ENCODE peak calls at places on chromosomes 1 and 21, in nine cellular contexts. T is CD4-positive, alpha-beta T cell; L is ELF-1; K is activated T-helper 1 cell treated with anti-CD3 and anti-CD28 coated beads, Interleukin-2, amount 50 U/mL, for 16 hours; J is neural crest cell; Y is stimulated activated CD4-positive, alpha-beta T cell treated with anti-CD3 and anti-CD28 coated beads, TNF-alpha, amount 100 ng/mL, for 48 hours; V is OCI-M1; D is PC-9; G is IMR-90. S is an unnamed sample.

GRCh38 chr1:180181048-180181447 is 26.4 kb downstream of the QSOX1 start:
- DNase-seq in G (no peak), L (no peak), J (peak; percentile 49), Y (no peak), T (no peak), K (no peak), D (no peak), V (peak; percentile 28), S (no peak)

GRCh38 chr1:231699769-231700168 is 73.2 kb downstream of the DISC1 start:
- DNase-seq in D (no peak), K (no peak), V (peak; percentile 43), J (no peak), L (no peak), T (no peak), G (peak; percentile 24), Y (no peak), S (no peak)

GRCh38 chr1:208523007-208523406 is 278.8 kb upstream of the PLXNA2 start:
- DNase-seq in J (no peak), K (no peak), T (no peak), L (no peak), G (no peak), Y (no peak), D (no peak), V (no peak), S (no peak)

GRCh38 chr1:117757668-117758067 is 151.8 kb downstream of the TENT5C start:
- DNase-seq in D (no peak), V (no peak), J (no peak), G (peak; percentile 81), K (no peak), T (no peak), Y (no peak), L (no peak), S (no peak)

GRCh38 chr21:26850116-26850643 is 5.0 kb upstream of the ADAMTS1 start:
- DNase-seq in J (no peak), D (no peak), V (peak; percentile 78), L (no peak), T (no peak), Y (no peak), K (no peak), G (peak; percentile 59), S (no peak)

GRCh38 chr1:47703161-47703825 is 265.4 kb downstream of the FOXD2 start:
- DNase-seq in J (no peak), V (no peak), K (no peak), T (no peak), Y (no peak), G (no peak), L (no peak), D (no peak), S (no peak)

GRCh38 chr1:169115891-169116585 is 9.5 kb downstream of the ATP1B1 start:
- DNase-seq in L (peak; percentile 41), Y (no peak), G (peak; percentile 48), J (no peak), V (no peak), D (peak; percentile 47), T (no peak), K (no peak), S (no peak)

GRCh38 chr1:26044971-26045711 is 777 bp downstream of the SLC30A2 start:
- DNase-seq in Y (no peak), V (no peak), L (peak; percentile 57), T (no peak), G (no peak), D (no peak), K (no peak), J (no peak), S (no peak)

GRCh38 chr1:225462429-225462713 is 34.5 kb upstream of the LBR start:
- DNase-seq in L (no peak), D (no peak), V (no peak), Y (no peak), G (no peak), J (no peak), T (no peak), K (no peak), S (no peak)